ENCODE peak calls at places on chromosomes 6 and 20, in seven cellular contexts. U is ACHN; B is AG08396; G is fibroblast of the aortic adventitia; M is NCI-H1092 treated with DMSO at 0.1 percent for 48 hours; L is activated CD4-positive, CD25-positive, alpha-beta regulatory T cell; H is RPMI8226. Y is an unnamed sample.
A peak's percentile ranks its signal among the peaks of the same experiment; 100 is the strongest.

GRCh38 chr6:53793318-53793975 is 1.4 kb upstream of the LRRC1 start:
- DNase-seq in M (peak; percentile 17), G (peak; percentile 56), B (peak; percentile 35), H (peak; percentile 63), L (no peak), U (peak; percentile 67), Y (no peak)

GRCh38 chr6:106556368-106556960 is 72.8 kb downstream of the RTN4IP1 start:
- DNase-seq in G (peak; percentile 72), M (no peak), H (peak; percentile 5), U (peak; percentile 38), B (no peak), L (no peak), Y (no peak)

GRCh38 chr20:18094191-18094590 is 36.5 kb upstream of the OVOL2 start:
- DNase-seq in U (no peak), L (no peak), B (no peak), M (no peak), H (no peak), G (no peak), Y (no peak)

GRCh38 chr6:11909696-11910132 is 102.4 kb upstream of the HIVEP1 start:
- DNase-seq in B (no peak), U (no peak), L (no peak), M (no peak), G (peak; percentile 94), H (no peak), Y (no peak)

GRCh38 chr6:106448000-106448426 is 87.5 kb downstream of the CRYBG1 start:
- DNase-seq in U (no peak), L (no peak), G (no peak), H (peak; percentile 7), B (no peak), M (no peak), Y (peak; percentile 37)

GRCh38 chr20:44005661-44006060 is 91.0 kb downstream of the TOX2 start:
- DNase-seq in B (no peak), G (no peak), L (no peak), M (no peak), U (no peak), H (no peak), Y (no peak)

GRCh38 chr20:14764511-14765369 is 427.3 kb upstream of the FLRT3 start:
- DNase-seq in L (no peak), H (no peak), M (no peak), B (no peak), U (no peak), G (no peak), Y (no peak)

GRCh38 chr6:119647309-119647708 is 297.7 kb upstream of the MAN1A1 start:
- DNase-seq in H (no peak), G (peak; percentile 63), U (no peak), L (no peak), B (no peak), M (no peak), Y (no peak)

GRCh38 chr6:160678744-160679401 is 14.8 kb upstream of the LPA start:
- DNase-seq in H (no peak), M (no peak), U (no peak), L (no peak), G (no peak), B (no peak), Y (no peak)

GRCh38 chr6:168440520-168441433 is at the start of gene SMOC2:
- DNase-seq in L (no peak), M (peak; percentile 92), H (no peak), B (no peak), U (peak; percentile 2), G (peak; percentile 12), Y (no peak)

Y was measured in GM12864.